ENCODE peak calls at places on chromosomes 6 and 20, in eight cellular contexts. U is GM20000, P is ovary, O is activated B cell treated with CpG ODN at 0.5 μM for 24 hours, I is cardiac fibroblast, G is HL-60, L is prostate gland, T is GM13977. H is an unnamed sample.

GRCh38 chr6:8651998-8652397 is 216.7 kb upstream of the SLC35B3 start:
- DNase-seq in O (no peak), G (no peak), P (no peak), I (no peak), L (no peak), U (no peak), T (no peak), H (no peak)

GRCh38 chr6:82385102-82385501 is 21.5 kb downstream of the TPBG start:
- DNase-seq in T (no peak), U (no peak), G (no peak), O (no peak), I (no peak), L (no peak), P (no peak), H (no peak)

GRCh38 chr6:21885532-21886089 is 292.1 kb downstream of the SOX4 start:
- DNase-seq in O (no peak), P (peak), G (no peak), U (no peak), L (peak), I (peak), T (no peak), H (no peak)

GRCh38 chr6:147506704-147507114 is 1.8 kb upstream of the SAMD5 start:
- DNase-seq in O (no peak), G (peak), I (peak), L (peak), P (peak), U (peak), T (peak), H (peak)

GRCh38 chr20:13447385-13448180 is 191.1 kb downstream of the TASP1 start:
- DNase-seq in O (no peak), T (no peak), I (no peak), U (no peak), G (no peak), L (no peak), P (no peak), H (no peak)

GRCh38 chr20:5784735-5785134 is 34.5 kb downstream of the SHLD1 start:
- DNase-seq in O (no peak), I (no peak), T (no peak), U (no peak), G (no peak), P (no peak), L (peak), H (no peak)

GRCh38 chr6:29708432-29709177 is 14.6 kb upstream of the HLA-F start:
- DNase-seq in G (no peak), U (no peak), I (no peak), P (no peak), L (no peak), O (no peak), T (no peak), H (no peak)

GRCh38 chr6:42710316-42710715 is 12.1 kb downstream of the PRPH2 start:
- DNase-seq in O (no peak), G (no peak), T (no peak), P (no peak), I (peak), U (no peak), L (no peak), H (no peak)

GRCh38 chr6:84596488-84596887 is 167.9 kb downstream of the TBX18 start:
- DNase-seq in G (no peak), I (no peak), U (no peak), L (no peak), P (no peak), O (no peak), T (no peak), H (no peak)

GRCh38 chr6:11999245-11999644 is 12.9 kb upstream of the HIVEP1 start:
- DNase-seq in G (no peak), O (no peak), T (no peak), P (no peak), I (no peak), U (no peak), L (no peak), H (no peak)

GRCh38 chr6:157265186-157265585 is 58.1 kb downstream of the TMEM242 start:
- DNase-seq in L (no peak), G (no peak), I (no peak), O (no peak), P (no peak), T (no peak), U (no peak), H (no peak)

GRCh38 chr6:24122139-24122538 is 3.9 kb upstream of the NRSN1 start:
- DNase-seq in G (no peak), T (no peak), P (no peak), I (no peak), U (no peak), O (no peak), L (no peak), H (no peak)

GRCh38 chr6:133447924-133448323 is 206.8 kb downstream of the EYA4 start:
- DNase-seq in G (no peak), U (no peak), O (no peak), L (no peak), P (no peak), I (peak), T (no peak), H (no peak)

GRCh38 chr6:138907167-138907566 is 80.9 kb downstream of the REPS1 start:
- DNase-seq in P (no peak), L (no peak), T (no peak), U (no peak), O (no peak), I (no peak), G (no peak), H (no peak)

GRCh38 chr6:136341967-136342366 is 52.3 kb upstream of the BCLAF1 start:
- DNase-seq in U (no peak), I (no peak), T (no peak), G (no peak), L (no peak), O (no peak), P (no peak), H (no peak)
- TF ChIP-seq CTCF in U (no peak), I (no peak), T (no peak), G (no peak), L (no peak), O (no peak), P (no peak), H (no peak)

GRCh38 chr6:87830834-87831374 is 128.9 kb upstream of the AKIRIN2 start:
- DNase-seq in L (no peak), I (no peak), U (no peak), O (no peak), G (no peak), P (no peak), T (no peak), H (no peak)

GRCh38 chr6:87827291-87827690 is 125.3 kb upstream of the AKIRIN2 start:
- DNase-seq in L (no peak), T (no peak), O (no peak), P (no peak), G (no peak), U (no peak), I (no peak), H (no peak)

GRCh38 chr6:87828044-87828443 is 126.0 kb upstream of the AKIRIN2 start:
- DNase-seq in O (no peak), P (no peak), I (no peak), T (no peak), L (no peak), G (no peak), U (no peak), H (no peak)

GRCh38 chr6:87829622-87830121 is 127.6 kb upstream of the AKIRIN2 start:
- DNase-seq in L (no peak), G (no peak), I (no peak), O (no peak), P (no peak), T (no peak), U (no peak), H (no peak)

DNA sequence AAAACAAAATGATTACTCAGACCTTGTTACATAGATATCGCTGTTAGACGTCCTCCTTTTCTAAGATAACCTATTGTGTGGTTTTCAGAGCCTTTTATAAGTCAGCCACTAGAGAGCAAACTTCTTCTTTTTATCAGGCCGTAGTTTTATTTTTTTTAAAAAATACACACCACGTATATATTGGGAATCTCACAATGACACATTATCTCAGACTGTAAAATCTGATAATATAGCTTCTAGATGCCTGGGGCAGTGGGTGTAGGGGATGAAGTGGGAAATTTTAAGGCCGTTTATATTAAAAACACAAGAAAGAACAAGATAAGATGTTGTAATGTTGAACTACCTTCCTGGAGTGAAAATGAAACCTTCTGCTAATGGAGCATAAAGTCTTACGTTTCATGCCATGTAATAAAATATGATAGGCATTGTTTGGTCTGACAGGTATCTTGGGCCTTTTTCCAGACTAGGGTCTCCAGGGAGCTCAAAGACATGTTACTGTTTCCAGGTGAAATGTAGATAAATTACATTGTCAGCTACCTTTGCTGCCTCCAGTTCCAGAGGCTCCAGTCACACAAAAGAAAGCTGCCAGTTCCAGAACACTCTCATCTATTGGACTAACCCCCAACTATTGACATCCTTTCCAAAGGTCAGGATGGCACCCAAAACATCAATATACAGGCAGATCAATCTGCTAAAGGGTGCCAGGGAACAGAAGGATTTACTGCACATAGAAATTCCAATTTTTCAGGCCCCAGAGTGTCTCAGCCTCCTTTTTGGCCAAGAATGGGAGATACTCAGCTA is 130.2 kb upstream of the AKIRIN2 start:
- DNase-seq in G (no peak), T (peak), P (no peak), I (peak), L (no peak), O (no peak), U (peak), H (no peak)
- TF ChIP-seq CTCF in G (no peak), T (peak), P (peak), I (peak), L (peak), O (no peak), U (peak), H (no peak)

GRCh38 chr20:4445331-4445730 is 276.4 kb upstream of the PRND start:
- DNase-seq in T (no peak), O (no peak), P (no peak), I (no peak), G (no peak), U (no peak), L (no peak), H (no peak)

GRCh38 chr20:4445780-4446179 is 275.9 kb upstream of the PRND start:
- DNase-seq in I (no peak), G (no peak), L (no peak), O (no peak), P (no peak), T (no peak), U (no peak), H (no peak)

GRCh38 chr20:4453369-4453768 is 268.3 kb upstream of the PRND start:
- DNase-seq in G (no peak), T (no peak), O (no peak), P (no peak), I (no peak), U (no peak), L (no peak), H (no peak)

GRCh38 chr20:4451487-4451886 is 270.2 kb upstream of the PRND start:
- DNase-seq in U (no peak), G (no peak), T (no peak), L (no peak), I (no peak), O (no peak), P (no peak), H (no peak)

DNA sequence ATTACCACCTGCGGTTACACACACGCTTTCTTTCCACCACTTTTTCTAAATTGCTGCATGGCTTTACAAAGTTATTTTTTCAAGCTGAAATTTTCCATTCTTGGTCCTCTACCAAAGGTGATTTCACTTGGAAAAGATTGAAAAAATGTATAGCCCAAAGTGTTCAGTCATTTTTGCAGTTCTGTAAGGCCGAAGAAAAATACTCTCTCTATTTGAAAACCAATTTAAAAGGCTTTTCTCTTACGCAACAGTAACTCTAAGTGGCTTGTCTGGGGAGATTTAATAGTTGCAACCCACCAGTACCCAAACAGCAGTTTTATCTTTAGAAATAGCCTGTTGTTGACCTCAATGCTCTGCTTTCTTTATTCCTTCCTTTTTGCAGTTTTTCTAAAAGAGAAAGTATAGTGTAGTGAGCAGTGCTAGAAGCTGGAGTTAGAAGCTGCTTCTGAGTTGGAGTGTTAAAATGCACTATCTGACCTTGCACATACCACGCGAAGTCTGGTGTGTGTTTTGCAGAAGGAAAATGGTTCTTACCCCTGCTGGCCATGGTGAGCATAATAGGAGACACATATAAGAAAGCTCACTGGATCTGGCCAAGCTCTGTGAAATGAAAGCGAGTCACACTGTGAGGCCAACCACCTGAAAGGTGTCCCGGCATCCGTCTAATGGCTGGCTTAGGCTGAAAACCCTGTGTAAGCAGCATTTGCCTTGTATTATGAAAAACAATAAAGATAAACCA is 271.6 kb upstream of the PRND start:
- DNase-seq in U (no peak), T (no peak), I (peak), L (no peak), O (no peak), G (no peak), P (no peak), H (no peak)
- TF ChIP-seq CTCF in U (no peak), T (no peak), I (peak), L (no peak), O (no peak), G (no peak), P (no peak), H (no peak)

GRCh38 chr20:8953300-8953699 is 115.6 kb upstream of the PLCB4 start:
- DNase-seq in U (no peak), I (no peak), G (no peak), P (no peak), T (no peak), L (no peak), O (no peak), H (no peak)
- TF ChIP-seq CTCF in U (no peak), I (peak), G (no peak), P (no peak), T (no peak), L (no peak), O (no peak), H (no peak)